ENCODE peak calls at places on chromosomes 5 and 9, in ten cellular contexts. V is GM04504; B is right cardiac atrium; C is OCI-M1; K is head of caudate nucleus; Z is neural crest cell; O is naive thymus-derived CD8-positive, alpha-beta T cell; D is left cardiac atrium; T is H7; A is activated effector memory CD4-positive, alpha-beta T cell treated with Interleukin-2 at 50 U/mL for 16 hours. Y is an unnamed sample.

GRCh38 chr5:109161914-109162683 is 247.7 kb downstream of the PJA2 start:
- DNase-seq in V (no peak), B (no peak), C (no peak), K (no peak), Z (no peak), O (no peak), D (no peak), T (no peak), A (no peak), Y (no peak)

GRCh38 chr5:95718203-95718602 is 12.9 kb upstream of the RHOBTB3 start:
- DNase-seq in V (no peak), B (no peak), C (peak; percentile 96), K (no peak), Z (no peak), O (no peak), D (no peak), T (no peak), A (no peak), Y (no peak)

GRCh38 chr9:99222416-99223280 is 566 bp downstream of the SEC61B start:
- DNase-seq in V (no peak), B (no peak), C (peak; percentile 54), K (no peak), Z (no peak), O (no peak), D (no peak), T (no peak), A (no peak), Y (no peak)

GRCh38 chr5:180040287-180041214 is 31.0 kb downstream of the RNF130 start:
- DNase-seq in V (no peak), B (no peak), C (no peak), K (no peak), Z (no peak), O (no peak), D (no peak), T (peak; percentile 37), A (no peak), Y (no peak)

GRCh38 chr5:62494772-62495171 is 82.2 kb downstream of the IPO11 start:
- DNase-seq in V (no peak), B (no peak), C (peak; percentile 36), K (no peak), Z (no peak), O (no peak), D (no peak), T (no peak), A (no peak), Y (no peak)

GRCh38 chr5:103522586-103522985 is 40.0 kb downstream of the NUDT12 start:
- DNase-seq in V (no peak), B (peak; percentile 11), C (no peak), K (no peak), Z (no peak), O (no peak), D (no peak), T (no peak), A (no peak), Y (no peak)

GRCh38 chr5:159947708-159948358 is 31.6 kb downstream of the ADRA1B start:
- DNase-seq in V (peak; percentile 58), B (no peak), C (peak; percentile 22), K (no peak), Z (no peak), O (no peak), D (no peak), T (no peak), A (no peak), Y (no peak)

GRCh38 chr5:41763096-41763495 is 107.1 kb downstream of the OXCT1 start:
- DNase-seq in V (peak; percentile 27), B (no peak), C (no peak), K (no peak), Z (no peak), O (no peak), D (no peak), T (no peak), A (no peak), Y (no peak)

GRCh38 chr9:72588336-72588735 is 66.9 kb downstream of the TMC1 start:
- DNase-seq in V (no peak), B (no peak), C (no peak), K (no peak), Z (no peak), O (no peak), D (no peak), T (no peak), A (no peak), Y (no peak)

GRCh38 chr9:130414910-130415746 is 29.6 kb upstream of the ASS1 start:
- DNase-seq in V (no peak), B (no peak), C (no peak), K (no peak), Z (no peak), O (no peak), D (no peak), T (no peak), A (no peak), Y (no peak)

GRCh38 chr5:32683125-32683524 is 28.0 kb upstream of the NPR3 start:
- DNase-seq in V (no peak), B (no peak), C (no peak), K (no peak), Z (no peak), O (no peak), D (no peak), T (no peak), A (no peak), Y (no peak)

GRCh38 chr9:104743377-104743985 is 4.0 kb upstream of the NIPSNAP3A start:
- DNase-seq in V (no peak), B (no peak), C (peak; percentile 83), K (no peak), Z (peak; percentile 24), O (peak; percentile 57), D (no peak), T (peak; percentile 61), A (no peak), Y (no peak)

GRCh38 chr9:111298831-111299603 is 31.0 kb downstream of the OR2K2 start:
- DNase-seq in V (peak; percentile 53), B (peak; percentile 55), C (peak; percentile 82), K (peak; percentile 69), Z (no peak), O (peak; percentile 21), D (peak; percentile 48), T (peak; percentile 8), A (no peak), Y (no peak)

GRCh38 chr5:33659526-33660169 is 218.9 kb downstream of the TARS1 start:
- DNase-seq in V (no peak), B (no peak), C (no peak), K (no peak), Z (no peak), O (no peak), D (no peak), T (no peak), A (no peak), Y (no peak)

GRCh38 chr9:14296462-14296861 is 17.5 kb downstream of the NFIB start:
- DNase-seq in V (no peak), B (peak; percentile 66), C (no peak), K (peak; percentile 57), Z (no peak), O (no peak), D (peak; percentile 69), T (no peak), A (no peak), Y (peak; percentile 79)

GRCh38 chr5:44997506-44997905 is 188.8 kb downstream of the MRPS30 start:
- DNase-seq in V (no peak), B (no peak), C (peak; percentile 18), K (no peak), Z (no peak), O (no peak), D (no peak), T (no peak), A (no peak), Y (no peak)

GRCh38 chr5:10145922-10146321 is 103.8 kb downstream of the ATPSCKMT start:
- DNase-seq in V (peak; percentile 14), B (no peak), C (peak; percentile 66), K (no peak), Z (no peak), O (no peak), D (no peak), T (no peak), A (no peak), Y (no peak)

GRCh38 chr5:40879163-40879942 is 29.9 kb upstream of the C7 start:
- DNase-seq in V (no peak), B (no peak), C (peak; percentile 63), K (no peak), Z (no peak), O (peak; percentile 38), D (no peak), T (no peak), A (no peak), Y (no peak)

GRCh38 chr5:111511174-111512025 is 935 bp downstream of the STARD4 start:
- DNase-seq in V (peak; percentile 8), B (no peak), C (peak; percentile 37), K (no peak), Z (no peak), O (no peak), D (no peak), T (no peak), A (no peak), Y (no peak)

GRCh38 chr9:92507005-92507404 is 24.7 kb upstream of the ASPN start:
- DNase-seq in V (no peak), B (no peak), C (peak; percentile 4), K (no peak), Z (no peak), O (no peak), D (no peak), T (no peak), A (no peak), Y (no peak)

GRCh38 chr5:7897014-7897600 is 28.2 kb downstream of the MTRR start:
- DNase-seq in V (no peak), B (peak; percentile 19), C (peak; percentile 58), K (no peak), Z (peak; percentile 39), O (no peak), D (no peak), T (peak; percentile 22), A (no peak), Y (no peak)

GRCh38 chr5:132268698-132269551 is 11.4 kb downstream of the PDLIM4 start:
- DNase-seq in V (peak; percentile 65), B (no peak), C (no peak), K (no peak), Z (no peak), O (no peak), D (no peak), T (peak; percentile 55), A (no peak), Y (peak; percentile 68)

GRCh38 chr9:71911908-71912325 is 478 bp downstream of the C9orf85 start:
- DNase-seq in V (peak; percentile 40), B (peak; percentile 31), C (no peak), K (no peak), Z (no peak), O (no peak), D (no peak), T (no peak), A (no peak), Y (no peak)

GRCh38 chr5:113660848-113661247 is 147.4 kb downstream of the YTHDC2 start:
- DNase-seq in V (no peak), B (no peak), C (no peak), K (no peak), Z (no peak), O (no peak), D (no peak), T (no peak), A (no peak), Y (no peak)

GRCh38 chr5:120599576-120599975 is 135.5 kb downstream of the PRR16 start:
- DNase-seq in V (no peak), B (no peak), C (peak; percentile 4), K (no peak), Z (no peak), O (no peak), D (no peak), T (no peak), A (no peak), Y (no peak)

GRCh38 chr9:755454-756381 is 85.8 kb upstream of the DMRT1 start:
- DNase-seq in V (peak; percentile 77), B (no peak), C (peak; percentile 32), K (no peak), Z (no peak), O (no peak), D (no peak), T (no peak), A (no peak), Y (no peak)

GRCh38 chr5:131640043-131640856 is 5.2 kb upstream of the RAPGEF6 start:
- DNase-seq in V (no peak), B (no peak), C (peak; percentile 79), K (no peak), Z (no peak), O (peak; percentile 24), D (no peak), T (no peak), A (no peak), Y (no peak)

GRCh38 chr5:135308245-135308644 is 90.8 kb downstream of the MACROH2A1 start:
- DNase-seq in V (no peak), B (no peak), C (no peak), K (no peak), Z (no peak), O (no peak), D (no peak), T (no peak), A (no peak), Y (no peak)